ENCODE peak calls at places on chromosomes 1 and 21, in six cellular contexts. O, Y, C, I, E and Z are unnamed samples.

GRCh38 chr1:41754540-41754939 is 164.2 kb downstream of the HIVEP3 start:
- DNase-seq in O (no peak), Y (no peak), C (no peak), I (peak), E (no peak), Z (peak)

GRCh38 chr1:218201004-218201403 is 84.1 kb upstream of the RRP15 start:
- DNase-seq in O (no peak), Y (peak), C (no peak), I (no peak), E (no peak), Z (no peak)

GRCh38 chr1:27475707-27476106 is 14.3 kb downstream of the WASF2 start:
- DNase-seq in O (no peak), Y (no peak), C (no peak), I (no peak), E (no peak), Z (no peak)

GRCh38 chr1:226990133-226990716 is 50.1 kb downstream of the COQ8A start:
- DNase-seq in O (no peak), Y (no peak), C (no peak), I (no peak), E (no peak), Z (no peak)

GRCh38 chr1:109912873-109913272 is 2.2 kb downstream of the CSF1 start:
- DNase-seq in O (peak), Y (no peak), C (no peak), I (no peak), E (no peak), Z (no peak)

GRCh38 chr1:91827094-91828006 is 58.6 kb downstream of the TGFBR3 start:
- DNase-seq in O (no peak), Y (no peak), C (no peak), I (no peak), E (peak), Z (no peak)

GRCh38 chr1:236315518-236315917 is 33.8 kb upstream of the ERO1B start:
- DNase-seq in O (no peak), Y (no peak), C (no peak), I (no peak), E (no peak), Z (no peak)

GRCh38 chr21:39669485-39669884 is 56.7 kb downstream of the B3GALT5 start:
- DNase-seq in O (no peak), Y (no peak), C (no peak), I (no peak), E (no peak), Z (no peak)

GRCh38 chr1:197464039-197464438 is 196.0 kb downstream of the CRB1 start:
- DNase-seq in O (peak), Y (no peak), C (no peak), I (no peak), E (no peak), Z (no peak)

GRCh38 chr1:239587066-239587465 is 200.7 kb downstream of the CHRM3 start:
- DNase-seq in O (no peak), Y (no peak), C (no peak), I (peak), E (no peak), Z (peak)

GRCh38 chr1:153532161-153532560 is 3.6 kb downstream of the S100A6 start:
- DNase-seq in O (no peak), Y (no peak), C (no peak), I (peak), E (no peak), Z (no peak)

GRCh38 chr1:165129568-165130164 is 226.8 kb downstream of the LMX1A start:
- DNase-seq in O (peak), Y (peak), C (peak), I (peak), E (peak), Z (peak)

GRCh38 chr1:240149488-240150094 is 57.9 kb downstream of the FMN2 start:
- DNase-seq in O (peak), Y (peak), C (peak), I (no peak), E (no peak), Z (peak)

GRCh38 chr1:227728059-227728891 is 6.8 kb downstream of the JMJD4 start:
- DNase-seq in O (peak), Y (peak), C (peak), I (peak), E (peak), Z (peak)

GRCh38 chr1:51875291-51875772 is 3.2 kb downstream of the NRDC start:
- DNase-seq in O (no peak), Y (no peak), C (no peak), I (no peak), E (no peak), Z (no peak)
- H3K4me3 ChIP-seq in O (no peak), Y (peak), C (no peak), I (no peak), E (no peak), Z (no peak)

GRCh38 chr1:162632743-162633326 is 571 bp downstream of the DDR2 start:
- DNase-seq in O (no peak), Y (no peak), C (no peak), I (no peak), E (no peak), Z (no peak)

GRCh38 chr1:162631546-162632233 is 574 bp upstream of the DDR2 start:
- DNase-seq in O (peak), Y (no peak), C (peak), I (no peak), E (no peak), Z (no peak)

GRCh38 chr1:162635418-162635817 is 3.2 kb downstream of the DDR2 start:
- DNase-seq in O (no peak), Y (no peak), C (no peak), I (no peak), E (no peak), Z (no peak)

GRCh38 chr1:162632234-162632666 is at the start of gene DDR2:
- DNase-seq in O (peak), Y (no peak), C (no peak), I (no peak), E (peak), Z (no peak)

GRCh38 chr1:162633327-162633762 is 1.1 kb downstream of the DDR2 start:
- DNase-seq in O (peak), Y (no peak), C (no peak), I (no peak), E (no peak), Z (no peak)
- H3K4me3 ChIP-seq in O (peak), Y (no peak), C (no peak), I (no peak), E (peak), Z (no peak)

DNA sequence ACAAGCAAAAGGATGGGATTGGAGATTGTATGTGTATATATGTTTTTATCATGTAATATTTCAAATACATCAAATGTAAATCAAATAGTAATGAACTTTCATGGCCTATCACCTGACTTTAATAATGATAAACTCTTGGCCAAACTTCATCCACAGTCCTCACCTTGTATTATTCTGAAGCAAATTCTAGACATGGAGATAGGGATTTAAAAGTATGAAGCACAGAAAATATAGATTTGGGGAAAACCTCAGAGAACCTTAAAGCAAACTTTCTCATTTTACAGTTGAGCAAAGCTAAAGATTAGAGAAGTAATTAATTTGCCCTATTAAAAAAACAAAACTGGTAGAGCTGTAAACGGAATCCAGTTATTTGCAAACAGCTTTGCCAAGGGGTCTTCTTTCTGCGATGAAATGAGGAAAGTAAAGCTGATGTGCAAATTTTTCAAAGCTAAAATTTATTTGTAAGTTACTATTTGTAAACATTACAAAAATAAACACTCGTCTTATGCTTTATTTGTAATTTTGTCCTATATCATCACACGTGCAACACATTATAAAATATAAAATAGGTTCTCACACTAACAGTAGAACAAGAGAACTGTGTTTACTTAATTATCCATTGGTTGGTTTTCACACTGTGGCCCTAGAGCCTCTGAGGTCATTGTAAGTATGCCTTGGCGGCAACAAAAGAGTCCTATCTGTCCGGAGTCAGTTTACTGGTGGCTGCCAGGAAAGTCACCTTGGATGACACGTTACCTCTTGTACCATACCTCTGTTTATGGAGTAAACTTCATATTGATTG is 20.0 kb upstream of the KIF14 start:
- DNase-seq in O (peak), Y (no peak), C (no peak), I (no peak), E (no peak), Z (no peak)
- H3K4me3 ChIP-seq in O (no peak), Y (no peak), C (no peak), I (no peak), E (no peak), Z (no peak)

GRCh38 chr1:220298470-220298869 is 26.2 kb upstream of the RAB3GAP2 start:
- DNase-seq in O (no peak), Y (no peak), C (peak), I (no peak), E (no peak), Z (no peak)

GRCh38 chr1:220299337-220299736 is 27.1 kb upstream of the RAB3GAP2 start:
- DNase-seq in O (no peak), Y (no peak), C (no peak), I (no peak), E (no peak), Z (no peak)

GRCh38 chr1:220296941-220297460 is 24.7 kb upstream of the RAB3GAP2 start:
- DNase-seq in O (peak), Y (no peak), C (no peak), I (no peak), E (no peak), Z (no peak)

GRCh38 chr1:220301630-220302029 is 29.4 kb upstream of the RAB3GAP2 start:
- DNase-seq in O (no peak), Y (no peak), C (no peak), I (no peak), E (no peak), Z (no peak)

DNA sequence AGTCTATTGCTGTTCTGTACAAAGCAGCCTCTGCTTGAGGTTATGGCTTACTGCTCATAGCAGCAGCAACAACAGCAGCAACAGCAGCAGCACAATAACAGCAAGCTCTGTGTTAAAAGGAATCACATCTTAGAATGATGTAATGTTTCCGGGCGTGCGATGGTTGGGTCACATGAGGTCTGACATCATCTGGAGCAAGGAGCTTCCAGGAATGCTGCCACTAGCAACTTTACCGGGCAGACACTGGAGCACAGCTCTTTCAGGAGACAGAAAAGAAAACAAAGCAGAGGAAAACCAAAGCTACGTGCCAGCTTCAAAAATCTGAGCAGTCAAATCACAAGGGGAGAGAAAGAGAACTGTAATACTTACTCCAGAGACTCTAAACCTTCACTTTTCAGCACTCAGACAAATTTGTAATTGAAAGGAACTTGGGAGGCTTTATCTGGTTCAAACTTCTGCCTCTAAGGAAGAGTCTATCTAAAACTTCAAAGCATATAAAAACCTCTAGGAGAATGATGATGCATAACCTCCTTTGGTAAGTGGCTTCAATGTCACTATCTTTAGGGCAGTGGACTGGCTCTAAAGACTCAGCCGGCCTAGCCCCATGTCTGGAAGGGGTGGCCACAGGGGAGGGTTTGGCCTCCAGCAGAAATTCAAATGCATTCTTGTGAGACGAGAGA is 28.3 kb upstream of the RAB3GAP2 start:
- DNase-seq in O (peak), Y (no peak), C (peak), I (no peak), E (peak), Z (no peak)
- H3K4me3 ChIP-seq in O (no peak), Y (no peak), C (no peak), I (no peak), E (no peak), Z (no peak)

DNA sequence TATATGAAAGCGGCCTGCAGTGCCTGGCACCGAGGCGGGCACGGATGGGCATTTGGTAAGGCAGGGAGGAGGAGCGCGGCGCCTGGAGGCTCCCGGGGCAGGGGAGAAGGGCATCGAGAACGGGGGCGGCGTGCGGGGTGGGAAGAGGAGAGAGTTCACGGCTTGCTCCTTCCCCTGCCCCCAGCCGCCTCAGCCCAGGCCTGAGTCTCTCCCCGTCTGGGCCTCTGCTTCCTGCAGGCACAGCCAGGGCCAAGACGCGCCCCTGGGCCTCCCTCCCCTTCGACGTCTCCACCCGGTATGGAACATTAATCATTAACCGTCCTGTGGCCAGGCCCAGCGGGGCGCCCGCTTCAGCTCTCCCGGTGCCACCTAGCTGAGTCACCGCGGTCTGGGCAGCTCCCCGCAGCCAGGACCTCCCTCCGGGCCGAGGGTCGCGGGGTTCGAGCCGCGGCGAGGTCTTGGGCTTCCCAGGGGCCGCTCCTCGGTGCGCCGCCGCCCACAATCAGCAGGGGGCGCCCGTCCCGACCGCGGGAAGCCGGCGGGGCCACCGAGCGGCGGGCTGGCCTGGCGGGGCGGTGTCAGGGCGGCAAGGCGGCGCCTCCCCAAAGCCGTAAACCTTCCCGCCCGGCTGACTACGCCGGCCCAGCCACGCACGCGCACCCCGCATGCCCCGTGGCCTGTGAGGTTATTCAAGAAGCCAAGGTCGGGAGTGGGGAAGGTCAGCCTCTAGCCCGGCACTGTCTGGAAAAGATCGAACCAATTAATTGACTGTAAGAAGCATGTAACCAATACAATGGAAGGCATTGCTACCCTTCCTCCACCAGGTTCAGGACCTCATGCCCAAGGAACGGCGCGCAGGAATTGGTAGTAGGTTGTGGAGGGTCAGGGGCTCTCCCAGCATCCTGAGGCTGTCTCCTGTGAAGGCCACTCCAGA is 23.4 kb upstream of the RD3 start:
- DNase-seq in O (peak), Y (peak), C (peak), I (peak), E (peak), Z (peak)
- H3K4me3 ChIP-seq in O (peak), Y (peak), C (peak), I (no peak), E (peak), Z (peak)

DNA sequence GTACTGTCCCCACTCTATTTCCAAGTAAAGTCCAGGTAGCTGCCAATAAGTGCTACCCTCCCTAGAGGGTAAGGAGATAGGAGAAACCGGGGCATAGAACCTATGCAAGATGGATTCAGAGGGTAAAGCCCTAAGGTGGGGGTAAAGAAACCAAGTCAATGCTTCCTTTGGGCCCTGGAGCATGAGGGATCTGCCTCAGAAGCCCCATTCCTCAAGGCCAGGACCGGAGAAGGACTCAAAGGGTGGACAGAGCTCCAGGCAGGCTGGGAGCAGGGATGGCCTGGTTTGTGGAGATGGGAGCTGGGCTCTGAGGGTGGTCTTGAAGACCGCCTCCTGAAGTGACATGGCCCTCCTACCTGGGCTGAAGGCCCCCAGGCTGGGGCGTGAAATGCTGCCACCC is 3.9 kb downstream of the EPHA2 start:
- DNase-seq in O (no peak), Y (no peak), C (no peak), I (no peak), E (no peak), Z (no peak)
- H3K4me3 ChIP-seq in O (no peak), Y (no peak), C (no peak), I (no peak), E (peak), Z (no peak)

DNA sequence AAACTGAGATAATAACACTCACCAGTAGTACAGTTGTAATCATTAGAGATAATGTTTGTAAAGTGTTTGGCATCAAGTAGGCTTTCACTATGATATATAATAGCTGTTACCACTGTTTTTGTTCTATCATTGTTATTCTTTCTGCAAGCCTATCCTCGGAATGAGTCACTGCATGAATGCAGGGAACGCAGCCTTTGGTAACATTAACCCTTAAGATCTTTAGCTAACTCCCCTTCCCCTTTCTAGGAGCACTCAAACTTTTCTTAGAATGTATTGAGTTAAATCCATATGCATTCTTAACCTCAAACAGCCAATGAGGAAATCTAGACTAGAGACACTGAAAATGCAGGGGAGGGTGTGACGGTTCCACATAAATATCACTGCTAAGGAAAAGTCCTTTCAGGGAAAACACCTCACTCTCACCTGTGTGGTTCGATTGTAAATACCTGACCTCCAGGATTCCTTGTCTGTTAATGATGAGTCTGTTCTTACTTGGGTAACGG is 467.3 kb downstream of the SETD4 start:
- DNase-seq in O (peak), Y (no peak), C (no peak), I (no peak), E (no peak), Z (no peak)
- H3K4me3 ChIP-seq in O (no peak), Y (no peak), C (no peak), I (no peak), E (no peak), Z (no peak)

GRCh38 chr1:53754484-53755312 is 15.7 kb upstream of the GLIS1 start:
- DNase-seq in O (peak), Y (peak), C (peak), I (peak), E (no peak), Z (peak)
- H3K4me3 ChIP-seq in O (no peak), Y (no peak), C (no peak), I (no peak), E (no peak), Z (no peak)

GRCh38 chr1:241330619-241331327 is 26.2 kb downstream of the RGS7 start:
- DNase-seq in O (no peak), Y (no peak), C (no peak), I (no peak), E (no peak), Z (no peak)
- H3K4me3 ChIP-seq in O (no peak), Y (no peak), C (no peak), I (no peak), E (no peak), Z (no peak)

GRCh38 chr1:96967311-96967710 is 245.7 kb downstream of the PTBP2 start:
- DNase-seq in O (no peak), Y (no peak), C (no peak), I (no peak), E (no peak), Z (no peak)

GRCh38 chr1:96971439-96971838 is 249.9 kb downstream of the PTBP2 start:
- DNase-seq in O (no peak), Y (no peak), C (no peak), I (no peak), E (no peak), Z (no peak)

GRCh38 chr1:96969656-96970163 is 248.1 kb downstream of the PTBP2 start:
- DNase-seq in O (no peak), Y (no peak), C (no peak), I (no peak), E (no peak), Z (no peak)

GRCh38 chr1:96966536-96967138 is 245.1 kb downstream of the PTBP2 start:
- DNase-seq in O (peak), Y (peak), C (peak), I (peak), E (peak), Z (peak)

DNA sequence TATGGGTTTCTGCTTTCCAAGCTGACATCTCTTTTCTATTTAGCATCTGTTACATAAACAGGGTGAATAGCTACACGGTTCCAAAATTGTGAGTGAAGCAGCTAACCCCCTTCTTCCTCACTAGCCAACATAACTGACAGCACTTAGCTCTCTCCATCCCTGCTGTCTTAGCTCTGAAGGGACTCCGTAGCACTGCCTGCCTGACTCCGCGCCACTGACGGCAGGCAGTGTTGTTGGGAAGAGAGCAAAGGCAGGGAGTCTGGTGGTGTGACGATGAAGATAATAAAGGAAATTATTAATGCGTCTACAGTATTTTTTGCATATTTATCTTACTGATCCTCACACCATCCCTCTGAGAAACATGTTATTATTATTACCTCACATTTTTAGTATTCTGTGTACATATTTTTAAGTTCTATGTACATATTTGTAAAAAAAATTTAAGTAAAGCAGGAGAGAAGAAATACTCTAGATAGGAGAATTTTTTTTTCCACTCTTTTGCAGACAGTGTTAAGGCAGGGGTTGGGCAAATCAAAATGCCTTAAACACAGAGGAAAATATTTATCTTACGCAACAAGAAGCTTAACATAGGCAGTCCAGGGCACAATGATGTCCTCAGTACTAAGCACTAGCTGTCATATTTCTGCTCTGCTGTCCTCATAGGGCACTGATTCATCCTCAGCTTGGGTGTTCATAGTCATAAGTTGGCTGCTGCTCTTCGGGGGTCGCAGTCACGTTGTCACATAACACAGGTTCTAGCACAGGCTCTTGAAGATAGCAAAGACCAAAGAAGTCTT is 247.2 kb downstream of the PTBP2 start:
- DNase-seq in O (peak), Y (no peak), C (peak), I (no peak), E (no peak), Z (no peak)
- H3K4me3 ChIP-seq in O (no peak), Y (no peak), C (no peak), I (no peak), E (no peak), Z (no peak)